ENCODE peak calls at places on chromosomes 7 and 10, in six cellular contexts. E, L, K, A, G and T are unnamed samples.
A peak's percentile ranks its signal among the peaks of the same experiment; 100 is the strongest.

GRCh38 chr10:118827466-118828155 is 72.8 kb upstream of the CACUL1 start:
- DNase-seq in E (no peak), L (no peak), K (no peak), A (no peak), G (no peak), T (no peak)

GRCh38 chr10:76695069-76695468 is 942.5 kb downstream of the KCNMA1 start:
- DNase-seq in E (no peak), L (no peak), K (no peak), A (no peak), G (peak; percentile 6), T (no peak)

GRCh38 chr10:82037076-82037475 is 162.1 kb downstream of the NRG3 start:
- DNase-seq in E (no peak), L (no peak), K (no peak), A (no peak), G (no peak), T (peak; percentile 74)

GRCh38 chr10:62851449-62851848 is 35.3 kb upstream of the EGR2 start:
- DNase-seq in E (no peak), L (no peak), K (peak; percentile 8), A (no peak), G (no peak), T (no peak)

GRCh38 chr10:12697741-12698140 is 303.8 kb downstream of the CCDC3 start:
- DNase-seq in E (no peak), L (no peak), K (no peak), A (no peak), G (no peak), T (no peak)

GRCh38 chr10:17891435-17891834 is 60.3 kb upstream of the SLC39A12 start:
- DNase-seq in E (no peak), L (no peak), K (no peak), A (no peak), G (no peak), T (no peak)

GRCh38 chr7:97390915-97391593 is 273.6 kb downstream of the SDHAF3 start:
- DNase-seq in E (no peak), L (no peak), K (no peak), A (no peak), G (no peak), T (no peak)

GRCh38 chr10:47314416-47314970 is 7.8 kb upstream of the GDF2 start:
- DNase-seq in E (no peak), L (no peak), K (no peak), A (no peak), G (no peak), T (no peak)

DNA sequence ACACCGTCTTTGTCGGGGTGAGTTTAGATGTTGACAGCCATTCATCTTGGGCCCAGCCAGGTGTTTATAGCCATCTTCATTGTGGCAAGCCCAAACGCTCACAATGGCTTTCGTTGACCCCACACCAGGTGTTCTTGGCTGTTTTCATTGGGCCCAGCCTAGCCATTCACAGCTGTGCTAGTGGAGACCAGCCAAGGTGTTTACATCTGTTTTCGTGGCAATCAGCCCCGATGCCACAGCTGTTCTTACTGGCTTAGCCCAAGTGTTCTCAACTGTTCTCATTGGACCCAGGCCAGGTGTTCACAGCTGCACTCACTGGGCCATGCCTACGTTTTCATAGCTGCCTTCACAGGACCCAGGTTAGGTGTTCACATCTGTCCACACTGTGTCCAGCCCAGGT is 7.7 kb downstream of the FRG2B start:
- DNase-seq in E (no peak), L (no peak), K (no peak), A (no peak), G (no peak), T (no peak)
- H3K9me3 ChIP-seq in E (no peaks in the 10 kb centered on the region), L (no peaks in the 10 kb centered on the region), K (no peaks in the 10 kb centered on the region), A (no peaks in the 10 kb centered on the region), G (no peaks in the 10 kb centered on the region), T (no peaks in the 10 kb centered on the region)

GRCh38 chr10:43619368-43619767 is 13.1 kb downstream of the ZNF485 start:
- DNase-seq in E (no peak), L (no peak), K (no peak), A (no peak), G (no peak), T (no peak)
- H3K9me3 ChIP-seq in E (peaks cover 20% of the 10 kb centered on the region), L (no peaks in the 10 kb centered on the region), K (peaks cover 37% of the 10 kb centered on the region), A (peaks cover 45% of the 10 kb centered on the region), G (no peaks in the 10 kb centered on the region), T (peaks cover 13% of the 10 kb centered on the region)

DNA sequence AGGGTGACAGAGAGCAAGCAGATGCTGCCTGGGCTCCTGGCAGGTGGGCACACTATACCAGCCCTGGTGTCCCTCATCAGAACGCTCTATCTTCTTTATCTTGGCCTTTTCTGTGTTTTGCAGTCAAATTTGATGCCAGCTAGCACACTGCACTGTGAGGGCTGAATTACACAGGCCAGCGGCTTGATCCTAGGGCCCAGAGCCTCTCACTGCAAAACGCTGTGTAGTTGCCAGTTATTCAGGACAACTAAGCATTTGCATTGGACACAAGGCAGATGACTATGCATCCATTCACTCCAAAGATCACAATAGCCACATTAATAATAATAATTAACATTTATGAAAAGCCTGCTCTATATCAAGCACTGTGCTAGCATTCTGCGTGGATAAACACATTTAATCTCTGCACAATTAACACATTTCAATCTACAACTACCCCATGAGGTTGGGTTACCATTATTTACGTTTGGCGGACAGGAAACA is 100.3 kb downstream of the PAXIP1 start:
- DNase-seq in E (no peak), L (no peak), K (no peak), A (no peak), G (no peak), T (no peak)
- H3K9me3 ChIP-seq in E (no peaks in the 10 kb centered on the region), L (no peaks in the 10 kb centered on the region), K (peaks cover 20% of the 10 kb centered on the region), A (no peaks in the 10 kb centered on the region), G (no peaks in the 10 kb centered on the region), T (peaks cover 5% of the 10 kb centered on the region)

GRCh38 chr10:72257051-72257892 is 16.5 kb upstream of the DDIT4 start:
- DNase-seq in E (no peak), L (no peak), K (no peak), A (no peak), G (no peak), T (no peak)
- H3K9me3 ChIP-seq in E (no peaks in the 10 kb centered on the region), L (no peaks in the 10 kb centered on the region), K (no peaks in the 10 kb centered on the region), A (no peaks in the 10 kb centered on the region), G (no peaks in the 10 kb centered on the region), T (no peaks in the 10 kb centered on the region)

GRCh38 chr7:157873181-157873580 is 536.4 kb downstream of the DNAJB6 start:
- DNase-seq in E (no peak), L (no peak), K (no peak), A (no peak), G (no peak), T (no peak)

GRCh38 chr7:157869793-157870192 is 533.0 kb downstream of the DNAJB6 start:
- DNase-seq in E (no peak), L (no peak), K (no peak), A (no peak), G (no peak), T (no peak)

GRCh38 chr7:157872447-157872846 is 535.6 kb downstream of the DNAJB6 start:
- DNase-seq in E (no peak), L (no peak), K (no peak), A (no peak), G (no peak), T (no peak)

GRCh38 chr7:157871681-157872080 is 534.9 kb downstream of the DNAJB6 start:
- DNase-seq in E (no peak), L (no peak), K (no peak), A (no peak), G (no peak), T (no peak)

DNA sequence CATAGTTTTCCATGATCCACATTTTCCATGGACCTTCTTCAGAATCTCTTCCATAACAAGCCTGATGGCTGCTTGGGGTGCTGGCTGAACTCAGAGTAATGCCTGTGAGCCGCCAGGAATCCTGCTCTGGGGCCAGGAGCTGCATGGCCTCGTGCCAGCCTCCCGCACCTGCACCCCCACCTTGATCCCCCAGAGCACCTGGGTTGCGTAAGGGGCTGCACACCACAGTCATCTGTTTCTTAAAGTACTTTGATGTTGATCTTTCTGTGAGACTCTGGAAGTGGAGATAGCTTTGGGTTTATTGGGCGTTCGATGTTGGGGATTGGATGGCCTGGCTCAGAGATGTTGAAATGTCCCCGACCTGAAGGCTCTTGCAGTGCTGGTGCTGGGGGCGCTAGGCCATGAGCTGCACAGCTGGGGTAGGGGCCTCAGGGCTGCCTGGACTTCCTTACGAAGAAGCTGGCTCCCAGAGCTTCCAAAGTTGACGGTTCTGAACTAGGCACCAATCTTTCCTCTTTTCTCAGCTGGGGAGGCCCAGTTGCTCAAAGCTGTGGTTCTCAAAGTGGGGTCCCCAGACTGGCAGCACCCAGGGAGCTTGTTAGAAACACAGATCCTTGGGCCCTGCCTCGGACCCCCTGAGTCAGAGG is 534.0 kb downstream of the DNAJB6 start:
- DNase-seq in E (no peak), L (no peak), K (no peak), A (no peak), G (no peak), T (no peak)
- H3K9me3 ChIP-seq in E (no peaks in the 10 kb centered on the region), L (no peaks in the 10 kb centered on the region), K (no peaks in the 10 kb centered on the region), A (peaks cover 14% of the 10 kb centered on the region), G (peaks cover 5% of the 10 kb centered on the region), T (peaks cover 10% of the 10 kb centered on the region)

DNA sequence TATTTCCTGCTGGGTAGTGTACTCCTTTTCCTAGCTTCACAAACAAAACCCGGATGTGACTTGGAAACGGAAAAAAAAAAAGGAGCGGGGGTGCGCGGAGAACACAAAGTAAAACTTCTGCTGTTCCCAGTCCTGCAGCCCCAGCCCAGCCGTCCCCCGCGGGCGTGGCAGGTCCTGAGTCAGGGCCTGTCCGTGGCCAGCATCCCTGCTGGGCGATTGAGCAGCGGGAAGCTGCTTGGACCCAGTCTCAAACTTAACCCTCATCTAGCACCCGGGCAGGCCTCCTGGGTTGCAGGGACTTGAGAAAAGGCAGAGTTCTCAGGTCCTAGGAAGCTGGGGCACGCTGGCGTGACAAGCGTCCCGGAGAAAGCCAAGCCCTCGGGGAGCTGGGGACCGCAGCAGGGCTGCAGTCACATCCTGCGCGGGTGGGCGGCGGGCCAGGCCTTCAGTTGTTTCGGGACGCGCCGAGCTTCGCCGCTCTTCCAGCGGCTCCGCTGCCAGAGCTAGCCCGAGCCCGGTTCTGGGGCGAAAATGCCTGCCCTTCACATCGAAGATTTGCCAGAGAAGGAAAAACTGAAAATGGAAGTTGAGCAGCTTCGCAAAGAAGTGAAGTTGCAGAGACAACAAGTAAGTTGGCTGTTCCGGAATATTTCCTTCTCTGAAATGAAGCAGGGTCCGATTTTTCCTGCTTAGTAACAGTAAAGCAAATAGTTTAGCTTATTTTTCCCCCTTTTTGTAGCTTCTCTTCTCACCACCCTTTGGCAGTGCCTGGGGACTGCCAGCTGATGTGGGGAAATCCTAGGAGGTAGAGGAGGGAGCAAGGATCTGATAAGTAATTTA is at the start of gene GNG11:
- DNase-seq in E (no peak), L (peak; percentile 61), K (peak; percentile 33), A (peak; percentile 49), G (peak; percentile 80), T (peak; percentile 67)
- H3K9me3 ChIP-seq in E (no peaks in the 10 kb centered on the region), L (no peaks in the 10 kb centered on the region), K (no peaks in the 10 kb centered on the region), A (peaks cover 3% of the 10 kb centered on the region), G (no peaks in the 10 kb centered on the region), T (no peaks in the 10 kb centered on the region)

DNA sequence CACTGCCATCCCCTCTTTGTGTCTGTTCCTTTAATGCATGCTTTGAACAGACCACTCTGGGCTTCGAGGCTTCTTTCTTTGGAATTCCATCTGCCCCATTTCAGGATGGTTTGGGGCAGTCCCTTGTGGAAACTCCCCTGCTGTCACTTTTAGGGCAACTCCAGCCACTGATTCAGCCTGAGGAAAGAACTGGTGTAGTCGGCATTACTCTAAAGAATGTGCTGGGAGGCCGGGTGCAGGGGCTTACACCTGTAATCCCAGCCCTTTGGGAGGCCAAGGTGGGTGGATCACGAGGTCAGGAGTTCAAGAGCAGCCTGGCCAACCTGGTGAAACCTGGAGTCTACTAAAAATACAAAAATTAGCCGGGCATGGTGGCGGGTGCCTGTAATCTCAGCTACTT is 358.1 kb upstream of the NUPR2 start:
- DNase-seq in E (no peak), L (no peak), K (no peak), A (no peak), G (no peak), T (no peak)
- H3K9me3 ChIP-seq in E (peaks cover 29% of the 10 kb centered on the region), L (no peaks in the 10 kb centered on the region), K (peaks cover 83% of the 10 kb centered on the region), A (peaks cover 31% of the 10 kb centered on the region), G (no peaks in the 10 kb centered on the region), T (peaks cover 91% of the 10 kb centered on the region)